ENCODE peak calls at places on chromosome 18, in four cellular contexts. D is K562, R is HepG2, V is H1. Q is an unnamed sample.

GRCh38 chr18:6215888-6216287 is 198.8 kb downstream of the L3MBTL4 start:
- DNase-seq in D (no peak), V (no peak), R (no peak), Q (no peak)

GRCh38 chr18:32576296-32576916 is 105.7 kb upstream of the GAREM1 start:
- DNase-seq in V (no peak), R (peak), D (no peak), Q (no peak)

GRCh38 chr18:62571648-62572047 is 48.8 kb downstream of the ZCCHC2 start:
- DNase-seq in R (no peak), V (no peak), D (no peak), Q (no peak)

GRCh38 chr18:29418136-29418535 is 1241.2 kb upstream of the CDH2 start:
- DNase-seq in D (no peak), R (no peak), V (no peak), Q (no peak)

GRCh38 chr18:9719421-9719981 is 11.4 kb downstream of the RAB31 start:
- DNase-seq in V (no peak), D (no peak), R (no peak), Q (no peak)

GRCh38 chr18:74268933-74269620 is 22.7 kb downstream of the CYB5A start:
- DNase-seq in D (peak), R (no peak), V (no peak), Q (no peak)

GRCh38 chr18:79629249-79629558 is 50.4 kb upstream of the CTDP1 start:
- DNase-seq in V (no peak), D (no peak), R (no peak), Q (no peak)

GRCh38 chr18:67794512-67794911 is 278.0 kb upstream of the DSEL start:
- DNase-seq in D (no peak), V (no peak), R (no peak), Q (no peak)

GRCh38 chr18:57077005-57077735 is 69.7 kb upstream of the BOD1L2 start:
- DNase-seq in D (no peak), R (no peak), V (no peak), Q (no peak)

GRCh38 chr18:44791520-44791919 is 110.8 kb downstream of the SETBP1 start:
- DNase-seq in D (no peak), R (no peak), V (no peak), Q (no peak)

GRCh38 chr18:66129248-66129647 is 378.4 kb downstream of the CDH7 start:
- DNase-seq in D (no peak), V (no peak), R (no peak), Q (no peak)
- TF ChIP-seq HDAC6 in D (no peak), V (no peak), R (no peak), Q (no peak)

DNA sequence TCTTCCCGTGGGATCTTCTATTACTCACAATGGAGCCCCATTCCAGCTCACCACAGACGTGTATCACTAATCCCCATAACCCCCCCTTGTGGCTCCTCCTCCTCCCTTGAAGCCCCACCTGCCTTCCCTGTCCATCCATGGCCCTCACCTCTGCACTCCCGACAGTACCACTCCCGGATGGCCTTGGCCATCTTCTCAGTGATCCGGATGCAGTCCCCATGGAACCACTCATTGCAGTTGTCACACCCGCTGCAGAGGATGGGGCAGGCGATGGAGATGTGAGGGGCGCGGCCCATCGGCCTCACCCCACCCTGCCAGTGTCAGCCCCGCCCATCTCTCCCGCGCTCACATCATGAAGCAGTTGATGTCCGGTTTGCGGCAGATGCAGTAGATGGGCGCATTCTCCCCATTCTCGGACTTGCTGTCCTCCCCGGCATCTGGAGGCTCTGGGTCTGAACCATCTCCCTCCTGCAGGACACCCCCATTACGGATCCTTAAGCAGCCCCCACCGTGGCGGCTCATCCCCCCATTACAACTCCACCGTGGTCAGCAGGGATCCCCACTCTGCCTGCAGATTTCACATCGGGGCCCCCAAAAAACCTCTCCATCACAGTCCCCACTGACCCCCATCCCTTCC is 983 bp downstream of the CXXC1 start:
- DNase-seq in D (peak), R (no peak), V (no peak), Q (no peak)
- TF ChIP-seq HDAC6 in D (no peak), R (no peak), V (no peak), Q (no peak)

DNA sequence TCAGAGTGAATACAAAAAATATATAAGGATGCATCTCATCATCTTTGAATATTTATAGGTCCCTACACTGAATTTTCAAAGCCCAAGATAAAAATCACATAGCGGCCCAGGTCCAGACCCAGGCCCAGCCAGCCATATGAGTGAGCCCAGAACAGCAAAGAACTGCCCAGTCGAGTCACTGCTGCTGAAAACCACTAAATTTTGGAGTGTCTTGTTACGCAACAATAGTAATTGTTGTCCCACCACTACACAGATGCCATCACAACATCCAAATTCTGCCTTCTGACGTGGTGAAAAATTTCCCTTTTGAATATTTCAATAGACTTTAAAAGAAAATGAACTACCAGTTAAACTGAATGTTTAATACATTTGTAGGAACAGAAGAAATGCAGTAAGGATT is 5.7 kb downstream of the C18orf32 start:
- DNase-seq in D (no peak), V (no peak), R (no peak), Q (no peak)
- TF ChIP-seq HDAC6 in D (no peak), V (no peak), R (no peak), Q (no peak)

GRCh38 chr18:36714476-36714875 is 114.3 kb downstream of the TPGS2 start:
- DNase-seq in R (no peak), D (no peak), V (no peak), Q (no peak)

GRCh38 chr18:36708366-36708765 is 120.4 kb downstream of the TPGS2 start:
- DNase-seq in R (no peak), V (no peak), D (no peak), Q (no peak)

GRCh38 chr18:36709315-36709714 is 119.5 kb downstream of the TPGS2 start:
- DNase-seq in V (no peak), R (no peak), D (no peak), Q (no peak)

GRCh38 chr18:36711014-36711725 is 117.6 kb downstream of the TPGS2 start:
- DNase-seq in D (no peak), R (no peak), V (no peak), Q (no peak)

DNA sequence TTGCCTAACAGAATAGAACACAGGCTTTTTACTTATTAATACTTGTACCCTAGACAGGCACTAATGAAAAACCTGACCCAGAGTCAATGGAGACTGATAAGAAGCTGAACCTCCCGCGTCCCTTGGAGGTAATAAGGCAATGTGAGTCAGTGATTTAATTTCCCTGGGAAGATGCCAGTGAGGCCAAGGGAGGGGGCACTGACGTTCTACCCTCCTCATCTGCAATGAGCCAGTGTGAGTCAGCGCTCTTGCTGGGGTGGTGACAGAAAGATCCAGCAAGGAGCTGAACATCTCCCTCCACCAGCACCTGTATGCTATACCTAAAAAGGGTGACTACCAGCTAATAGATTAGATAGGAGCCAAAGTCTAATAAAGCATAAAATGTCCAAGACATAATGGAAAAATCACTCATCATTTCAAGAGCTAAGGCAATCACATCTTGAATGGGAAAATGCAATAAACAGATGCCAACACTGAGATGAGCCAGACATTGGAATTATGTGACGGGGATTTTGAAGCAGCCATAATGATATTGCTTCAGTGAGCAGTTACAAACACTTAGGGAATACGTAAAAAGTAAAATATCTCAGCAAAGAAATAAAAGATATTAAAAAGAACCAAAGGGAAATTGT is 116.9 kb downstream of the TPGS2 start:
- DNase-seq in V (no peak), D (no peak), R (no peak), Q (no peak)
- TF ChIP-seq HDAC6 in V (no peak), D (no peak), R (no peak), Q (no peak)

DNA sequence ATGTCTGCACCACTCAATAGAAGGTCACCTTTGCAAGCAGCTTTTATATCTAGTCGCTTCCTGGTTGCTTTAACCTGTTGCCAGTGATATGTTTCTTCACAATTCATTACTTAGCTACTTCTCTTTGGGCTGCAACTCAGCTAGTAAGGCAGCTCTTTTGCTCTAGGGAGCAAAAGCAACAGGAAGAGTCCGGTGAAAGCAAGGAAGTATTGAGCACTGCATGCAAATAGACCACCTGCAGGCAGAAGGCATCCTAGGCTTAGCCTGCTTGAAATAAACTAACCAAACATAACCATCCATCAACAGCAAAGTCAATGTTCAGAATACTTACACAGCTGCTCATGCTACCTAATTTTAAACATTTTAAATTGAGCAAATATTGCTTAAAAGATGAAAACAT is 529.2 kb upstream of the LINC00305 start:
- DNase-seq in V (no peak), D (no peak), R (no peak), Q (no peak)
- TF ChIP-seq HDAC6 in V (no peak), D (no peak), R (no peak), Q (no peak)